ENCODE peak calls at places on chromosomes 2 and 18, in seven cellular contexts. One of them, this sample, is unnamed.

GRCh38 chr2:166256902-166257301 is 118.8 kb downstream of the SCN9A start:
- DNase-seq in H9: no peak
- DNase-seq in fibroblast of lung: no peak
- DNase-seq in GM12878: no peak
- DNase-seq in HepG2: no peak
- DNase-seq in mammary epithelial cell: no peak
- DNase-seq in MM.1S: no peak
- DNase-seq in this sample: peak; percentile 3

GRCh38 chr2:107811376-107811775 is 15.3 kb upstream of the RGPD4 start:
- DNase-seq in H9: no peak
- DNase-seq in fibroblast of lung: no peak
- DNase-seq in GM12878: no peak
- DNase-seq in HepG2: no peak
- DNase-seq in mammary epithelial cell: no peak
- DNase-seq in MM.1S: no peak
- DNase-seq in this sample: no peak

GRCh38 chr18:48022531-48023330 is 92.3 kb upstream of the SMAD2 start:
- DNase-seq in H9: no peak
- DNase-seq in fibroblast of lung: peak; percentile 66
- DNase-seq in GM12878: peak; percentile 12
- DNase-seq in HepG2: peak; percentile 59
- DNase-seq in mammary epithelial cell: peak; percentile 67
- DNase-seq in MM.1S: peak; percentile 72
- DNase-seq in this sample: peak; percentile 91

GRCh38 chr2:11305958-11306357 is 38.5 kb downstream of the ROCK2 start:
- DNase-seq in H9: no peak
- DNase-seq in fibroblast of lung: peak; percentile 93
- DNase-seq in GM12878: no peak
- DNase-seq in HepG2: no peak
- DNase-seq in mammary epithelial cell: peak; percentile 27
- DNase-seq in MM.1S: no peak
- DNase-seq in this sample: no peak

GRCh38 chr2:68732036-68732435 is 2.6 kb upstream of the ARHGAP25 start:
- DNase-seq in H9: no peak
- DNase-seq in fibroblast of lung: no peak
- DNase-seq in GM12878: no peak
- DNase-seq in HepG2: no peak
- DNase-seq in mammary epithelial cell: no peak
- DNase-seq in MM.1S: no peak
- DNase-seq in this sample: no peak

GRCh38 chr2:85847051-85847588 is 41.7 kb downstream of the ST3GAL5 start:
- DNase-seq in H9: no peak
- DNase-seq in fibroblast of lung: no peak
- DNase-seq in GM12878: no peak
- DNase-seq in HepG2: no peak
- DNase-seq in mammary epithelial cell: no peak
- DNase-seq in MM.1S: no peak
- DNase-seq in this sample: no peak

GRCh38 chr2:231890896-231891513 is 35.2 kb downstream of the NPPC start:
- DNase-seq in H9: no peak
- DNase-seq in fibroblast of lung: no peak
- DNase-seq in GM12878: no peak
- DNase-seq in HepG2: no peak
- DNase-seq in mammary epithelial cell: peak; percentile 37
- DNase-seq in MM.1S: no peak
- DNase-seq in this sample: no peak

GRCh38 chr18:42442661-42443060 is 487.6 kb downstream of the PIK3C3 start:
- DNase-seq in H9: no peak
- DNase-seq in fibroblast of lung: no peak
- DNase-seq in GM12878: no peak
- DNase-seq in HepG2: no peak
- DNase-seq in mammary epithelial cell: no peak
- DNase-seq in MM.1S: no peak
- DNase-seq in this sample: no peak

GRCh38 chr2:71348302-71348701 is 16.7 kb downstream of the ZNF638 start:
- DNase-seq in H9: no peak
- DNase-seq in fibroblast of lung: peak; percentile 64
- DNase-seq in GM12878: no peak
- DNase-seq in HepG2: peak; percentile 16
- DNase-seq in mammary epithelial cell: peak; percentile 10
- DNase-seq in MM.1S: no peak
- DNase-seq in this sample: peak; percentile 59

GRCh38 chr2:30790879-30791278 is 16.4 kb downstream of the CAPN13 start:
- DNase-seq in H9: no peak
- DNase-seq in fibroblast of lung: no peak
- DNase-seq in GM12878: no peak
- DNase-seq in HepG2: no peak
- DNase-seq in mammary epithelial cell: no peak
- DNase-seq in MM.1S: no peak
- DNase-seq in this sample: no peak

GRCh38 chr2:74025971-74026612 is 41.4 kb downstream of the TET3 start:
- DNase-seq in H9: peak; percentile 63
- DNase-seq in fibroblast of lung: peak; percentile 13
- DNase-seq in GM12878: no peak
- DNase-seq in HepG2: no peak
- DNase-seq in mammary epithelial cell: peak; percentile 40
- DNase-seq in MM.1S: no peak
- DNase-seq in this sample: no peak

GRCh38 chr2:241844066-241844728 is 14.5 kb downstream of the PDCD1 start:
- DNase-seq in H9: peak; percentile 45
- DNase-seq in fibroblast of lung: peak; percentile 32
- DNase-seq in GM12878: no peak
- DNase-seq in HepG2: no peak
- DNase-seq in mammary epithelial cell: peak; percentile 33
- DNase-seq in MM.1S: peak; percentile 65
- DNase-seq in this sample: peak; percentile 79

GRCh38 chr2:20674974-20675679 is 8.2 kb downstream of the GDF7 start:
- DNase-seq in H9: no peak
- DNase-seq in fibroblast of lung: peak; percentile 81
- DNase-seq in GM12878: no peak
- DNase-seq in HepG2: peak; percentile 44
- DNase-seq in mammary epithelial cell: no peak
- DNase-seq in MM.1S: no peak
- DNase-seq in this sample: no peak

GRCh38 chr2:206241767-206242166 is 32.7 kb upstream of the ZDBF2 start:
- DNase-seq in H9: no peak
- DNase-seq in fibroblast of lung: no peak
- DNase-seq in GM12878: no peak
- DNase-seq in HepG2: no peak
- DNase-seq in mammary epithelial cell: peak; percentile 17
- DNase-seq in MM.1S: no peak
- DNase-seq in this sample: no peak

GRCh38 chr2:11683486-11683885 is 13.5 kb upstream of the NTSR2 start:
- DNase-seq in H9: peak; percentile 79
- DNase-seq in fibroblast of lung: no peak
- DNase-seq in GM12878: no peak
- DNase-seq in HepG2: no peak
- DNase-seq in mammary epithelial cell: no peak
- DNase-seq in MM.1S: no peak
- DNase-seq in this sample: peak; percentile 23

GRCh38 chr2:102055346-102055975 is 63.7 kb downstream of the IL1R2 start:
- DNase-seq in H9: no peak
- DNase-seq in fibroblast of lung: peak; percentile 86
- DNase-seq in GM12878: no peak
- DNase-seq in HepG2: no peak
- DNase-seq in mammary epithelial cell: no peak
- DNase-seq in MM.1S: no peak
- DNase-seq in this sample: no peak

GRCh38 chr2:238154570-238154969 is 4.2 kb upstream of the ERFE start:
- DNase-seq in H9: no peak
- DNase-seq in fibroblast of lung: no peak
- DNase-seq in GM12878: no peak
- DNase-seq in HepG2: no peak
- DNase-seq in mammary epithelial cell: no peak
- DNase-seq in MM.1S: no peak
- DNase-seq in this sample: no peak

GRCh38 chr2:133655565-133656113 is 87.4 kb upstream of the NCKAP5 start:
- DNase-seq in H9: no peak
- DNase-seq in fibroblast of lung: no peak
- DNase-seq in GM12878: no peak
- DNase-seq in HepG2: no peak
- DNase-seq in mammary epithelial cell: no peak
- DNase-seq in MM.1S: no peak
- DNase-seq in this sample: no peak

GRCh38 chr18:65755616-65756015 is 4.8 kb downstream of the CDH7 start:
- DNase-seq in H9: no peak
- DNase-seq in fibroblast of lung: no peak
- DNase-seq in GM12878: no peak
- DNase-seq in HepG2: no peak
- DNase-seq in mammary epithelial cell: no peak
- DNase-seq in MM.1S: no peak
- DNase-seq in this sample: no peak

GRCh38 chr2:168552450-168552856 is 96.4 kb downstream of the CERS6 start:
- DNase-seq in H9: peak; percentile 91
- DNase-seq in fibroblast of lung: no peak
- DNase-seq in GM12878: peak; percentile 63
- DNase-seq in HepG2: no peak
- DNase-seq in mammary epithelial cell: no peak
- DNase-seq in MM.1S: peak; percentile 42
- DNase-seq in this sample: peak; percentile 69

GRCh38 chr18:24992491-24992890 is 359.5 kb downstream of the ZNF521 start:
- DNase-seq in H9: no peak
- DNase-seq in fibroblast of lung: no peak
- DNase-seq in GM12878: no peak
- DNase-seq in HepG2: no peak
- DNase-seq in mammary epithelial cell: peak; percentile 23
- DNase-seq in MM.1S: no peak
- DNase-seq in this sample: no peak

GRCh38 chr2:174717916-174718315 is 46.4 kb downstream of the CHRNA1 start:
- DNase-seq in H9: no peak
- DNase-seq in fibroblast of lung: no peak
- DNase-seq in GM12878: no peak
- DNase-seq in HepG2: no peak
- DNase-seq in mammary epithelial cell: no peak
- DNase-seq in MM.1S: no peak
- DNase-seq in this sample: no peak

GRCh38 chr18:38297910-38298309 is 732.3 kb upstream of the CELF4 start:
- DNase-seq in H9: no peak
- DNase-seq in fibroblast of lung: no peak
- DNase-seq in GM12878: no peak
- DNase-seq in HepG2: no peak
- DNase-seq in mammary epithelial cell: no peak
- DNase-seq in MM.1S: no peak
- DNase-seq in this sample: no peak

GRCh38 chr2:72837171-72837570 is 11.3 kb upstream of the EXOC6B start:
- DNase-seq in H9: no peak
- DNase-seq in fibroblast of lung: peak; percentile 31
- DNase-seq in GM12878: no peak
- DNase-seq in HepG2: no peak
- DNase-seq in mammary epithelial cell: no peak
- DNase-seq in MM.1S: no peak
- DNase-seq in this sample: no peak

DNA sequence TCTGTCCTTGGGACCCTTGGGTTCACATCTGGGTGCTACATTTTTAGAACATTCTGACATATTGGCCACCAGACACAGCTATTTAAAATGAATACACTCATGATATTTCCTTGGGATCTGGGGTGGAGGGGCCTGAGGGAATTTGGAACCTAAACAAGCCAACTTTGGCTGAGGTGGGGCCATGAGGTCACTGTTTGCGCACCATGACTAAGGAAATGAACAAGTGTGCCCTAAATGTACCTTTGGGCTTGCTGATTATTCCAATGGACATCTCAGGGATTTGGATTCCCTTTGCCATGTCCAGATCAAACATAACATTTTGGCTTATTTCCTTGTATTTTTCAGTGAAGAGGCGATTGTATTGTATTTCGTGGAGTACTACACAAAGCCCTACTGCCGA is 80.5 kb upstream of the SEC11C start:
- DNase-seq in H9: no peak
- DNase-seq in fibroblast of lung: no peak
- DNase-seq in GM12878: no peak
- DNase-seq in HepG2: no peak
- DNase-seq in mammary epithelial cell: no peak
- DNase-seq in MM.1S: no peak
- DNase-seq in this sample: no peak
- H3K79me2 ChIP-seq in H9: no peaks in the 10 kb centered on the region
- H3K79me2 ChIP-seq in fibroblast of lung: no peaks in the 10 kb centered on the region
- H3K79me2 ChIP-seq in GM12878: no peaks in the 10 kb centered on the region
- H3K79me2 ChIP-seq in HepG2: no peaks in the 10 kb centered on the region
- H3K79me2 ChIP-seq in mammary epithelial cell: no peaks in the 10 kb centered on the region
- H3K79me2 ChIP-seq in MM.1S: no peaks in the 10 kb centered on the region
- H3K79me2 ChIP-seq in this sample: no peaks in the 10 kb centered on the region

GRCh38 chr2:42187886-42188285 is 18.7 kb downstream of the EML4 start:
- DNase-seq in H9: no peak
- DNase-seq in fibroblast of lung: no peak
- DNase-seq in GM12878: no peak
- DNase-seq in HepG2: no peak
- DNase-seq in mammary epithelial cell: no peak
- DNase-seq in MM.1S: no peak
- DNase-seq in this sample: no peak
- H4K20me1 ChIP-seq in H9: no peaks in the 10 kb centered on the region
- H4K20me1 ChIP-seq in fibroblast of lung: no peaks in the 10 kb centered on the region
- H4K20me1 ChIP-seq in GM12878: no peaks in the 10 kb centered on the region
- H4K20me1 ChIP-seq in HepG2: peaks cover 86% of the 10 kb centered on the region
- H4K20me1 ChIP-seq in mammary epithelial cell: no peaks in the 10 kb centered on the region
- H4K20me1 ChIP-seq in MM.1S: peaks cover 15% of the 10 kb centered on the region
- H4K20me1 ChIP-seq in this sample: peaks cover 84% of the 10 kb centered on the region

DNA sequence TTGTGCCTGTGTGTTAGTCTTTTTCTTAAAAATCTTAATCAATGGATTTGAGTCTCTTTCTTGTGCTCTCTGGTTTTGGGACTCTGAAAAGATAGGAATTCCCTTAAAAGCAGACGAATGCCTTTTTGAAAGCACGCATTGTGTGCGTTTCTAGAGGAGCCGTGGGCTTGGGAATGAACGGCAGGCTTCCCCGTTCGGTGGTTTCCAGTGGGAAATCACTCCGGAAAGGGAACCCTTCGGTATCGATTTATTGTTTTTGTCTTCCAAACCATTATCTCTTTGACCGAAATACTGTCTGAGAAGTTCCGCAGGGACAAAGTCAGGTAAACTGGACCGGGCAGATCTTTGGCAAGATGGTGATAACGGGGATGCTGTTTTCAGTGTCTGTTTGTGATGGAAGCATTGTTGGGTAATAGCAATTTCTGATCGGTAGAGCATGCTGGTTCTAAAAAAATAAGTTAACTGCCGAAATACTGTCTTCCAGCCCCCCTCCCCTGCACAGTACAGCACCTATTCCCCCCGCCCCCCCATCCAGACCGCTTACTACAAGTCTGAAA is 429 bp downstream of the SETBP1 start:
- DNase-seq in H9: no peak
- DNase-seq in fibroblast of lung: peak; percentile 23
- DNase-seq in GM12878: no peak
- DNase-seq in HepG2: no peak
- DNase-seq in mammary epithelial cell: no peak
- DNase-seq in MM.1S: no peak
- DNase-seq in this sample: no peak
- H3K79me2 ChIP-seq in H9: no peaks in the 10 kb centered on the region
- H3K79me2 ChIP-seq in fibroblast of lung: no peaks in the 10 kb centered on the region
- H3K79me2 ChIP-seq in GM12878: peaks cover 21% of the 10 kb centered on the region
- H3K79me2 ChIP-seq in HepG2: no peaks in the 10 kb centered on the region
- H3K79me2 ChIP-seq in mammary epithelial cell: peaks cover 47% of the 10 kb centered on the region
- H3K79me2 ChIP-seq in MM.1S: peaks cover 54% of the 10 kb centered on the region
- H3K79me2 ChIP-seq in this sample: peaks cover 58% of the 10 kb centered on the region

DNA sequence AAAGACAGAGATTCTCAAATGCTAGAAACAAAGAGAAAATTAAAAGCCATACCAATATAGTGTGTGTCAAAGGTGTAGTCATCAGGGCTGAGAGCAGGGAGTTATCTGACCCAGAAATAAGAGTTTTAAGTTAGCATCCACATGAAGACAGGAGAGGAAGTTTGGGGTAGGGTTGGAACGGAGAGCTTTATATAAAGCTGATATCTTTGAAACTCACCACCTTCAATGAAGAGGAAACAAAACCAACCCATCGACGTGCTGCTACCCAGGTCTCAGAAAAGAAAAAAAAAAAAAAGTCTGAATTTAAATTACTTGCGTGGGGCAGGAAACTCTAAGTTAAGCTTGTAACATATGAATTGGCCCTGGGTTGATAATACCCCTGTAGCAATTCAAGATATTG is 42.4 kb downstream of the ARL4C start:
- DNase-seq in H9: no peak
- DNase-seq in fibroblast of lung: no peak
- DNase-seq in GM12878: no peak
- DNase-seq in HepG2: no peak
- DNase-seq in mammary epithelial cell: no peak
- DNase-seq in MM.1S: no peak
- DNase-seq in this sample: no peak
- H4K20me1 ChIP-seq in H9: no peaks in the 10 kb centered on the region
- H4K20me1 ChIP-seq in fibroblast of lung: no peaks in the 10 kb centered on the region
- H4K20me1 ChIP-seq in GM12878: no peaks in the 10 kb centered on the region
- H4K20me1 ChIP-seq in HepG2: no peaks in the 10 kb centered on the region
- H4K20me1 ChIP-seq in mammary epithelial cell: no peaks in the 10 kb centered on the region
- H4K20me1 ChIP-seq in MM.1S: no peaks in the 10 kb centered on the region
- H4K20me1 ChIP-seq in this sample: no peaks in the 10 kb centered on the region